ENCODE peak calls at places on chromosome 21, in ten cellular contexts. Q, X, H, Y, F, N, O, G, S and P are unnamed samples.
A peak's percentile ranks its signal among the peaks of the same experiment; 100 is the strongest.

GRCh38 chr21:17819878-17820232 is 699 bp upstream of the C21orf91 start:
- DNase-seq in Y (no peak), X (no peak), O (peak; percentile 70), H (peak; percentile 85), Q (peak; percentile 76), F (no peak), S (no peak), G (no peak), N (no peak), P (no peak)

GRCh38 chr21:32463889-32464300 is 51.4 kb downstream of the EVA1C start:
- DNase-seq in S (no peak), Q (no peak), X (no peak), N (peak; percentile 62), F (no peak), G (no peak), O (no peak), H (no peak), Y (no peak), P (no peak)

GRCh38 chr21:17613242-17613676 is 558 bp upstream of the BTG3 start:
- DNase-seq in F (peak; percentile 4), S (peak; percentile 19), O (no peak), H (peak; percentile 33), N (no peak), X (no peak), G (no peak), Y (no peak), Q (no peak), P (peak; percentile 40)

GRCh38 chr21:31198575-31198974 is 145.5 kb downstream of the TIAM1 start:
- DNase-seq in N (peak; percentile 29), G (peak; percentile 36), H (peak; percentile 66), F (peak; percentile 37), X (no peak), S (peak; percentile 75), Y (no peak), Q (peak; percentile 40), O (no peak), P (peak; percentile 86)

GRCh38 chr21:39251326-39251725 is 62.1 kb downstream of the BRWD1 start:
- DNase-seq in H (peak; percentile 21), Y (no peak), S (no peak), G (no peak), Q (no peak), O (no peak), N (no peak), X (no peak), F (no peak), P (no peak)

GRCh38 chr21:29805110-29805509 is 134.7 kb downstream of the GRIK1 start:
- DNase-seq in N (no peak), Y (no peak), Q (no peak), S (no peak), O (no peak), H (no peak), G (no peak), F (no peak), X (no peak), P (no peak)

GRCh38 chr21:42238185-42238934 is 19.4 kb downstream of the ABCG1 start:
- DNase-seq in Y (no peak), Q (peak; percentile 87), H (no peak), N (no peak), S (no peak), O (no peak), F (no peak), G (no peak), X (no peak), P (no peak)

GRCh38 chr21:43626390-43626789 is 32.9 kb downstream of the HSF2BP start:
- DNase-seq in S (no peak), O (no peak), G (no peak), Q (no peak), X (no peak), F (no peak), N (no peak), Y (no peak), H (no peak), P (no peak)

GRCh38 chr21:42058631-42059111 is 12.4 kb upstream of the UMODL1 start:
- DNase-seq in Y (no peak), N (no peak), H (peak; percentile 28), O (no peak), G (no peak), Q (no peak), X (no peak), F (no peak), S (no peak), P (no peak)

GRCh38 chr21:37647781-37648180 is 268.5 kb downstream of the KCNJ6 start:
- DNase-seq in G (no peak), H (no peak), Y (no peak), O (no peak), Q (no peak), N (no peak), S (no peak), X (no peak), F (no peak), P (no peak)

GRCh38 chr21:38467911-38468310 is 30.4 kb downstream of the ERG start:
- DNase-seq in G (no peak), X (no peak), N (no peak), H (no peak), F (no peak), O (no peak), S (no peak), Y (no peak), Q (no peak), P (no peak)

GRCh38 chr21:29546071-29546470 is 247.3 kb downstream of the BACH1 start:
- DNase-seq in X (no peak), Y (no peak), S (no peak), N (no peak), O (no peak), H (no peak), G (no peak), F (no peak), Q (no peak), P (no peak)

GRCh38 chr21:43372663-43373386 is 54.1 kb downstream of the SIK1 start:
- DNase-seq in Q (no peak), Y (no peak), X (no peak), O (no peak), H (no peak), N (no peak), G (no peak), S (no peak), F (no peak), P (no peak)

GRCh38 chr21:41932576-41933258 is 21.1 kb downstream of the C2CD2 start:
- DNase-seq in O (peak; percentile 80), G (peak; percentile 78), S (peak; percentile 79), H (no peak), F (no peak), Y (no peak), X (no peak), Q (no peak), N (peak; percentile 39), P (no peak)

GRCh38 chr21:27776925-27777553 is 810.2 kb upstream of the ADAMTS5 start:
- DNase-seq in H (no peak), N (no peak), O (no peak), Q (no peak), Y (no peak), G (no peak), S (no peak), X (no peak), F (no peak), P (no peak)

GRCh38 chr21:38440746-38441145 is 57.5 kb downstream of the ERG start:
- DNase-seq in Q (no peak), N (peak; percentile 80), H (no peak), Y (no peak), X (no peak), S (no peak), G (peak; percentile 98), F (peak; percentile 26), O (peak; percentile 29), P (no peak)

GRCh38 chr21:43686811-43687565 is 27.6 kb downstream of the RRP1B start:
- DNase-seq in N (no peak), Q (no peak), S (no peak), F (no peak), G (no peak), X (no peak), H (no peak), O (no peak), Y (no peak), P (peak; percentile 52)

GRCh38 chr21:45747802-45748445 is 104.4 kb downstream of the PCBP3 start:
- DNase-seq in O (no peak), S (peak; percentile 89), Q (no peak), N (peak; percentile 5), F (no peak), H (peak; percentile 87), Y (no peak), G (no peak), X (peak; percentile 62), P (peak; percentile 9)

GRCh38 chr21:41029573-41029972 is 138.4 kb upstream of the BACE2 start:
- DNase-seq in F (no peak), H (peak; percentile 50), Y (no peak), Q (no peak), X (no peak), S (no peak), G (no peak), O (no peak), N (no peak), P (no peak)

GRCh38 chr21:32298658-32299081 is at the start of gene MRAP:
- DNase-seq in X (no peak), Y (no peak), H (no peak), S (peak; percentile 88), F (no peak), G (no peak), O (no peak), N (no peak), Q (no peak), P (no peak)

GRCh38 chr21:40165212-40165611 is 298.0 kb downstream of the PCP4 start:
- DNase-seq in Y (no peak), O (no peak), F (peak; percentile 30), G (no peak), X (no peak), H (no peak), N (no peak), S (no peak), Q (no peak), P (no peak)

GRCh38 chr21:15309721-15310120 is 244.9 kb upstream of the NRIP1 start:
- DNase-seq in H (no peak), X (no peak), S (no peak), F (no peak), Q (no peak), N (no peak), O (no peak), G (no peak), Y (no peak), P (peak; percentile 18)

GRCh38 chr21:32516729-32517649 is 68.3 kb downstream of the TCP10L start:
- DNase-seq in G (peak; percentile 60), F (no peak), O (no peak), X (no peak), Y (no peak), N (peak; percentile 70), Q (no peak), S (no peak), H (no peak), P (no peak)

GRCh38 chr21:38914531-38915385 is 109.0 kb downstream of the ETS2 start:
- DNase-seq in H (peak; percentile 75), Y (no peak), G (no peak), F (no peak), X (no peak), S (no peak), N (no peak), O (no peak), Q (no peak), P (no peak)

GRCh38 chr21:44000360-44000759 is 11.7 kb upstream of the TRAPPC10 start:
- DNase-seq in G (no peak), H (no peak), X (peak; percentile 76), Y (no peak), O (no peak), Q (no peak), F (no peak), S (peak; percentile 25), N (no peak), P (peak; percentile 93)

GRCh38 chr21:43191521-43191920 is 22.7 kb downstream of the CRYAA start:
- DNase-seq in H (no peak), Y (no peak), O (no peak), X (no peak), Q (no peak), N (no peak), G (no peak), F (no peak), S (no peak), P (no peak)

GRCh38 chr21:34530264-34530663 is 18.3 kb upstream of the KCNE1 start:
- DNase-seq in S (no peak), F (no peak), Q (no peak), O (no peak), X (no peak), G (peak; percentile 60), H (no peak), N (no peak), Y (no peak), P (no peak)

GRCh38 chr21:34983680-34984086 is 65.4 kb downstream of the RUNX1 start:
- DNase-seq in F (no peak), H (no peak), Q (no peak), O (peak; percentile 49), S (no peak), X (no peak), G (peak; percentile 84), Y (peak; percentile 23), N (no peak), P (no peak)